ENCODE peak calls at places on chromosomes 13 and 19, in five cellular contexts. N is fibroblast of lung, G is foreskin fibroblast, L is pancreas, F is neural progenitor cell. X is an unnamed sample.

GRCh38 chr19:29535432-29535831 is 9.6 kb downstream of the VSTM2B start:
- DNase-seq in G (no peak), F (peak; percentile 39), N (no peak), L (no peak), X (no peak)

GRCh38 chr13:19634129-19634740 is 776 bp downstream of the MPHOSPH8 start:
- DNase-seq in N (peak; percentile 54), G (peak; percentile 64), F (peak; percentile 19), L (no peak), X (peak; percentile 11)

GRCh38 chr19:5005096-5005495 is 36.2 kb downstream of the KDM4B start:
- DNase-seq in G (no peak), F (no peak), N (no peak), L (no peak), X (no peak)

GRCh38 chr19:5128251-5128931 is 159.5 kb downstream of the KDM4B start:
- DNase-seq in G (peak; percentile 74), L (peak; percentile 81), F (peak; percentile 59), N (peak; percentile 83), X (peak; percentile 20)

GRCh38 chr19:41810301-41810700 is 13.9 kb downstream of the CEACAM3 start:
- DNase-seq in G (no peak), L (no peak), F (no peak), N (no peak), X (no peak)

GRCh38 chr13:39049274-39049673 is 11.0 kb downstream of the NHLRC3 start:
- DNase-seq in L (no peak), G (no peak), F (no peak), N (no peak), X (no peak)

GRCh38 chr13:42544246-42544915 is 29.6 kb upstream of the TNFSF11 start:
- DNase-seq in L (no peak), G (peak; percentile 69), F (no peak), N (peak; percentile 19), X (no peak)

GRCh38 chr19:3080281-3080680 is 13.9 kb upstream of the GNA11 start:
- DNase-seq in N (peak; percentile 74), G (peak; percentile 42), F (no peak), L (no peak), X (no peak)

DNA sequence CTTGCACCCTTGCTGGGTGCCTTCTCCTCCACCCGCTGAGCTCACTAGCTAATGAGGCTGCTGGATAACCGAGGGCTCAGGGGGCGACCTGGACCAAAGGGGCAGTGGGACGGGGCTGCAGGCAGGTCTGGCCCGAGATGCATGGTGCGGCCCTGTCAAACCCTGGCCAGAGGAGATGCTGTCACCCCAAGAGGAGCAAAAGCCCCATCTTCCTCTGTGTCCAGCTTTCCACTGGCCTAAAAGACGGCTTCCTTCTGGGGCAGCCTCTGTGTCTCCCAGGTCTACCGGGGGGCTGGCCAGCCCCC is 261.8 kb downstream of the TBC1D4 start:
- DNase-seq in F (no peak), N (no peak), L (no peak), G (no peak), X (no peak)
- H3K4me3 ChIP-seq in F (no peak overlapping the region), N (no peak overlapping the region), L (no peak overlapping the region), G (no peak overlapping the region), X (no peak overlapping the region)

DNA sequence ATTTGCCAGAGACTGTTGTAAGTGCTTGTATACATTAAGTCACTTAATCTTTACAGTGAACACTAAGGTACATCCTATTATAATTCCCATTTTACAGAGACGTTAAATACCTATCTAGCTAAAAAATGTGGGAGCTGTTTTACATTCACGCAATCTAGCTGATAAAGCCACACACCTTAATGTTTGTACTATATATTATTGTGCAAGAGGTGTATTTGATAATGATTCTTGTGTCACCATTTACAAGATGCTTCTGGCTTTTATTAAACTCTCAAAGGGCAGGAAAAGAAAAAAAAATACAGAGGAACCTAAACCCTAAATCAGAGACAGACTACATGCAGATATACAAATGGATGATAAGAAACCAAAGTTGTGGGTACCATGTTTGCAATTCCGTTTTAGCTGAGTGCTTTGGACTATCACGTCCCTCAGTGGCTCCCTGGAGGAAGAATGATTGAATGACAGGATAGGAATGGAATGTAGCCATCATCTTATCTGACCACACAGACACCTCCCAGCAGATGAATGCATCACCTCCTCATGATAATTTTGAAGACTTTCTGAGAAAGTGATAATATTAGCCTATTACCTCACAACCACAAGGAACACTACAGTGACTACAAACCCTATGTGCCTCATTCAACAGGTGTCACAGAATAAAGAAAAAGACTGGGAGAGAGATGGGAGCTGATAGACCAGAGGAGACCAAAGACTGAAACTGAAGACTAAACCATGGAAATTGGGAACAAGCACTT is 230.5 kb upstream of the SERP2 start:
- DNase-seq in L (no peak), N (peak; percentile 76), G (peak; percentile 30), F (no peak), X (no peak)
- H3K4me3 ChIP-seq in L (no peak overlapping the region), N (no peak overlapping the region), G (no peak overlapping the region), F (peak overlapping the region; percentile 51), X (no peak overlapping the region)

GRCh38 chr19:38340927-38341326 is 5.3 kb downstream of the CATSPERG start:
- DNase-seq in L (no peak), G (no peak), N (no peak), F (no peak), X (no peak)

GRCh38 chr19:38335949-38336637 is 463 bp downstream of the CATSPERG start:
- DNase-seq in F (peak; percentile 96), G (peak; percentile 98), L (peak; percentile 91), N (peak; percentile 93), X (peak; percentile 78)

GRCh38 chr19:38336638-38337359 is 1.2 kb downstream of the CATSPERG start:
- DNase-seq in F (peak; percentile 98), N (peak; percentile 87), L (peak; percentile 92), G (peak; percentile 97), X (peak; percentile 39)

GRCh38 chr19:38331728-38332127 is 3.9 kb upstream of the CATSPERG start:
- DNase-seq in F (no peak), N (no peak), G (no peak), L (no peak), X (no peak)

DNA sequence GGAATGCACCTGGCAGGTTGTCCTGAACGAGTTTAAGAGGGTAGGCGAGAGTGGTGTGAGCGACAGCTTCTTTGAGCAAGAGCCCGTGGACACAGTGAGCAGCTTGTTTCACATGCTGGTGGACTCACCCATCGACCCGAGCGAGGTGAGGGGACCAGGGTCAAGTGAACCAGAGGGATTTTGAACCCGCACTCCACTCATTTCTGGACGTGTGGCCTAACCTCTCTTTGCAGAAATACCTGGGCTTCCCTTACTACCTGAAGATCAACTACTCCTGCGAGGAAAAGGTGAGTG is 1.7 kb downstream of the CATSPERG start:
- DNase-seq in L (no peak), F (no peak), N (no peak), G (no peak), X (no peak)
- H3K4me3 ChIP-seq in L (no peak overlapping the region), F (peak overlapping the region; percentile 67), N (no peak overlapping the region), G (peak overlapping the region; percentile 90), X (peak overlapping the region; percentile 88)

GRCh38 chr13:36294061-36294460 is 3.6 kb downstream of the CCDC169 start:
- DNase-seq in N (no peak), L (no peak), F (no peak), G (no peak), X (no peak)

GRCh38 chr13:36297600-36298338 is at the start of gene CCDC169:
- DNase-seq in G (peak; percentile 89), N (peak; percentile 62), L (peak; percentile 79), F (peak; percentile 84), X (no peak)

GRCh38 chr13:36293497-36293896 is 4.1 kb downstream of the CCDC169 start:
- DNase-seq in F (no peak), L (no peak), G (no peak), N (no peak), X (no peak)

GRCh38 chr13:36298535-36299068 is 988 bp upstream of the CCDC169 start:
- DNase-seq in F (peak; percentile 90), N (no peak), L (no peak), G (peak; percentile 41), X (no peak)

GRCh38 chr13:36297259-36297599 is 385 bp downstream of the CCDC169 start:
- DNase-seq in N (peak; percentile 50), F (no peak), G (peak; percentile 62), L (no peak), X (no peak)
- H3K4me3 ChIP-seq in N (peak overlapping the region; percentile 63), F (peak overlapping the region; percentile 51), G (peak overlapping the region; percentile 76), L (peak overlapping the region; percentile 58), X (peak overlapping the region; percentile 63)

DNA sequence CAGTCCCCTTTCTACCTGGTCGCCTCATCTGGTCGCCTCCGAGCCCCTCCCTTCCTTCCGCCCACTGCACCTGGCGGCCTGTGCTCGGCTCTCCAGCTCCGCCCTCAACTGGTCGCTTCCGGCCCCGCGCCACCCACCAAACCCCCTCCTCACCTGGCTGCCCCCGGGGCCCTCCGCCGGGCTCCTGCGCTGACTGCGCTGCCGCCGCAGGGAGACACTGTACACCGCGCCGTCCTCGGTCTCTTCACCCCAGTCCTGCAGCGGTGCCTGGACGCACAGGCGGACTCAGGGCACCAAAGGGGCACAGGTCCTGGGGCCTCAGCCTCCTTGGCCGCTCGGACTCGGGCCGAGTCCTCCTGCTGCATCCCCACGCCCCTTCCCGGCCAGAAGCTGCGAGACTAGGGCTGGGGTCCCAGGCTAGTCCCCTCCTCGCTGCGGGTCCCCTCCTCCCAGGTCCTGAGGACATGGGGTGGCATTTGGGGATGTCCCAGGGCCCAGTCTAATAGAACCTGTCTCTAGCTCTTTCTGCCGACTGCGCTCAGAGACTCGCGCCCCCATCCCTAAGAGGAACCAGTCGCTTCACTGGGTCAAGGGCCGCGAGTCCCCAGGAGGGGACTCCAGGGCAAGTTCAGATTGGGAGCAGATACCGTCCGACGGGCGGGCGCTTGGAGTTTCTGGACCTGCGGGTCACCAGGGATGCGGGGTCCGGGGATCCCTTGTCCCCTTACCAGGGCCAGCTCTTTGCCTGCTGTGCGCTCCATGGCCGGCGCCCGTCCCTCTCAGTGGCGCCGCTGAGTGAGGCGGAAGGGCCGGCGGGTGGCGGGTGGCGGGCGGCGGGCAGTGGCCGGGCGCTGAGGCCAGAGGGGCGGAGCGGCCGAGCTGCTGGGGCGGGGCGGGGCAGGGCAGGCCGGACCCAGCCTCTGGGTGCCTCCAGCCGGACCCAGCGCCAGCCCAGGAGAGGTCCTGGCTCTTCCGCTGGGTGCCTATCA is at the start of gene RGL3:
- DNase-seq in L (peak; percentile 86), G (peak; percentile 33), F (peak; percentile 67), N (no peak), X (no peak)
- H3K4me3 ChIP-seq in L (peak within 1 kb of the TSS; percentile 27), G (peak within 1 kb of the TSS; percentile 47), F (peak within 1 kb of the TSS; percentile 64), N (peak within 1 kb of the TSS; percentile 23), X (no peak within 1 kb of the TSS)

DNA sequence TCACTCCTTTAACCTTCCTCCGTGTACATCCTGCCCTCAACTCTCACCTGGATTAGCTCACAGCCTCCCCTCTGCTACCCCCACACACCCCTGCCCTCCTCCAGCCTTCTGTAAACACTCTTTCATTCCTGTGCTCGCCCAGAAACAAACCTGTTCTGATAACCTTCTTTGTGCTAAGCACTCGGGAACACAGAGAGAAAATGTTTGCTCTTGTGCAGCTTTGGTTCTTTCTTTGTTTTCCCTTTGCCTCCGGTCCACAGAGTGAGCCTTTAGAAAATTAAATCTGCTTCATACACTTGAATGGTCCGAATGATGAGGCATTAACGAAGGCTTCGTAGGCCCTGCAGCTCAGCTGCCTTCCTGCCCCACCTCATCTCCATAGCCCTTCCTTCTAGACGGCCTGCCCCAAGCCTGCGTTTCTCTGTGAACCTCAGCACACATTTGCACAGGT is 6.6 kb upstream of the ZDHHC20 start:
- DNase-seq in N (no peak), L (no peak), G (no peak), F (peak; percentile 68), X (no peak)
- H3K4me3 ChIP-seq in N (no peak overlapping the region), L (no peak overlapping the region), G (no peak overlapping the region), F (no peak overlapping the region), X (no peak overlapping the region)

GRCh38 chr19:57389194-57389729 is 392 bp upstream of the ZNF548 start:
- DNase-seq in N (no peak), L (no peak), G (no peak), F (no peak), X (no peak)
- H3K4me3 ChIP-seq in N (peak overlapping the region; percentile 8), L (peak overlapping the region; percentile 82), G (peak overlapping the region; percentile 90), F (peak overlapping the region; percentile 37), X (peak overlapping the region; percentile 87)

X was measured in skeletal muscle cell.